ENCODE peak calls at places on chromosome 18, in five cellular contexts. K is stimulated activated CD4-positive, alpha-beta T cell treated with anti-CD3 and anti-CD28 coated beads, Interleukin-1b, Interleukin-23, amount 100 ng/mL, for 48 hours; R is activated T-helper 9 cell treated with anti-CD3 and anti-CD28 coated beads, Interleukin-2, amount 50 U/mL, for 16 hours; P is tibial artery; Q is putamen. Z is an unnamed sample.

GRCh38 chr18:3448845-3449701 is 899 bp upstream of the TGIF1 start:
- DNase-seq in K (peak), R (peak), P (peak), Q (peak), Z (peak)

GRCh38 chr18:25630682-25631081 is 278.7 kb upstream of the ZNF521 start:
- DNase-seq in K (no peak), R (no peak), P (no peak), Q (no peak), Z (no peak)

GRCh38 chr18:76801567-76802505 is 20.5 kb upstream of the ZNF236 start:
- DNase-seq in K (peak), R (peak), P (peak), Q (peak), Z (peak)

GRCh38 chr18:36296591-36297418 is 708 bp upstream of the FHOD3 start:
- DNase-seq in K (no peak), R (no peak), P (peak), Q (peak), Z (no peak)

GRCh38 chr18:9285604-9286003 is 49.0 kb upstream of the TWSG1 start:
- DNase-seq in K (no peak), R (no peak), P (no peak), Q (no peak), Z (no peak)

GRCh38 chr18:8426401-8426800 is 182.8 kb upstream of the RAB12 start:
- DNase-seq in K (no peak), R (no peak), P (no peak), Q (no peak), Z (no peak)

GRCh38 chr18:71849407-71849806 is 694.7 kb downstream of the CBLN2 start:
- DNase-seq in K (no peak), R (no peak), P (no peak), Q (no peak), Z (no peak)

GRCh38 chr18:27685071-27685470 is 491.9 kb downstream of the CDH2 start:
- DNase-seq in K (no peak), R (no peak), P (no peak), Q (no peak), Z (no peak)

GRCh38 chr18:24915547-24915946 is 436.4 kb downstream of the ZNF521 start:
- DNase-seq in K (no peak), R (no peak), P (no peak), Q (no peak), Z (no peak)

GRCh38 chr18:62784966-62785413 is 69.6 kb downstream of the PHLPP1 start:
- DNase-seq in K (no peak), R (no peak), P (no peak), Q (peak), Z (no peak)

GRCh38 chr18:35010156-35010555 is 31.1 kb upstream of the MAPRE2 start:
- DNase-seq in K (no peak), R (no peak), P (no peak), Q (no peak), Z (no peak)

GRCh38 chr18:45054595-45054994 is 373.9 kb downstream of the SETBP1 start:
- DNase-seq in K (no peak), R (no peak), P (no peak), Q (no peak), Z (no peak)

Z was measured in T-helper 2 cell treated with Interferon-gamma antibody and Interleukin-4, amounts not matched to agents 5 μg/mL and 100 μg/mL, for 36 hours.